ENCODE peak calls at places on chromosomes 1 and 21, in five cellular contexts. One of them, this sample, is unnamed.

GRCh38 chr1:84386716-84387479 is 11.4 kb upstream of the DNASE2B start:
- DNase-seq in germinal center: no peak
- DNase-seq in activated CD8-positive, alpha-beta T cell treated with anti-CD3 and anti-CD28 coated beads, Interleukin-2, amount 10 ng/mL, durations not matched to agents 7 days and 5 days: no peak
- DNase-seq in ACHN: no peak
- DNase-seq in GM23248: peak; percentile 15
- DNase-seq in this sample: no peak

GRCh38 chr21:28342229-28342810 is 650.4 kb downstream of the LTN1 start:
- DNase-seq in GM23248: no peak
- DNase-seq in germinal center: no peak
- DNase-seq in activated CD8-positive, alpha-beta T cell treated with anti-CD3 and anti-CD28 coated beads, Interleukin-2, amount 10 ng/mL, durations not matched to agents 7 days and 5 days: no peak
- DNase-seq in ACHN: no peak
- DNase-seq in this sample: no peak

GRCh38 chr1:247430430-247430829 is 14.5 kb downstream of the NLRP3 start:
- DNase-seq in activated CD8-positive, alpha-beta T cell treated with anti-CD3 and anti-CD28 coated beads, Interleukin-2, amount 10 ng/mL, durations not matched to agents 7 days and 5 days: no peak
- DNase-seq in germinal center: no peak
- DNase-seq in ACHN: no peak
- DNase-seq in GM23248: no peak
- DNase-seq in this sample: no peak

GRCh38 chr1:213120386-213120785 is 69.3 kb downstream of the RPS6KC1 start:
- DNase-seq in ACHN: no peak
- DNase-seq in activated CD8-positive, alpha-beta T cell treated with anti-CD3 and anti-CD28 coated beads, Interleukin-2, amount 10 ng/mL, durations not matched to agents 7 days and 5 days: no peak
- DNase-seq in germinal center: no peak
- DNase-seq in GM23248: peak; percentile 26
- DNase-seq in this sample: no peak

GRCh38 chr1:1440262-1440772 is 4.8 kb downstream of the VWA1 start:
- DNase-seq in GM23248: no peak
- DNase-seq in germinal center: peak; percentile 3
- DNase-seq in ACHN: no peak
- DNase-seq in activated CD8-positive, alpha-beta T cell treated with anti-CD3 and anti-CD28 coated beads, Interleukin-2, amount 10 ng/mL, durations not matched to agents 7 days and 5 days: no peak
- DNase-seq in this sample: no peak

GRCh38 chr1:15178571-15179484 is 25.3 kb downstream of the TMEM51 start:
- DNase-seq in activated CD8-positive, alpha-beta T cell treated with anti-CD3 and anti-CD28 coated beads, Interleukin-2, amount 10 ng/mL, durations not matched to agents 7 days and 5 days: no peak
- DNase-seq in GM23248: peak; percentile 95
- DNase-seq in germinal center: no peak
- DNase-seq in ACHN: peak; percentile 93
- DNase-seq in this sample: peak; percentile 92

GRCh38 chr1:47970882-47971281 is 26.3 kb downstream of the TRABD2B start:
- DNase-seq in germinal center: no peak
- DNase-seq in ACHN: no peak
- DNase-seq in GM23248: no peak
- DNase-seq in activated CD8-positive, alpha-beta T cell treated with anti-CD3 and anti-CD28 coated beads, Interleukin-2, amount 10 ng/mL, durations not matched to agents 7 days and 5 days: no peak
- DNase-seq in this sample: no peak

GRCh38 chr1:31674626-31675025 is 29.2 kb downstream of the COL16A1 start:
- DNase-seq in ACHN: no peak
- DNase-seq in germinal center: no peak
- DNase-seq in GM23248: peak; percentile 15
- DNase-seq in activated CD8-positive, alpha-beta T cell treated with anti-CD3 and anti-CD28 coated beads, Interleukin-2, amount 10 ng/mL, durations not matched to agents 7 days and 5 days: no peak
- DNase-seq in this sample: no peak

GRCh38 chr1:202106340-202107284 is 16.1 kb upstream of the GPR37L1 start:
- DNase-seq in activated CD8-positive, alpha-beta T cell treated with anti-CD3 and anti-CD28 coated beads, Interleukin-2, amount 10 ng/mL, durations not matched to agents 7 days and 5 days: no peak
- DNase-seq in ACHN: peak; percentile 40
- DNase-seq in GM23248: peak; percentile 25
- DNase-seq in germinal center: no peak
- DNase-seq in this sample: no peak

GRCh38 chr1:223700388-223700918 is 11.9 kb upstream of the CAPN2 start:
- DNase-seq in activated CD8-positive, alpha-beta T cell treated with anti-CD3 and anti-CD28 coated beads, Interleukin-2, amount 10 ng/mL, durations not matched to agents 7 days and 5 days: no peak
- DNase-seq in GM23248: peak; percentile 51
- DNase-seq in ACHN: peak; percentile 64
- DNase-seq in germinal center: no peak
- DNase-seq in this sample: no peak

GRCh38 chr1:206415913-206416312 is 54.4 kb upstream of the IKBKE start:
- DNase-seq in ACHN: no peak
- DNase-seq in GM23248: no peak
- DNase-seq in activated CD8-positive, alpha-beta T cell treated with anti-CD3 and anti-CD28 coated beads, Interleukin-2, amount 10 ng/mL, durations not matched to agents 7 days and 5 days: no peak
- DNase-seq in germinal center: no peak
- DNase-seq in this sample: no peak

GRCh38 chr1:224338150-224338838 is 8.3 kb upstream of the NVL start:
- DNase-seq in activated CD8-positive, alpha-beta T cell treated with anti-CD3 and anti-CD28 coated beads, Interleukin-2, amount 10 ng/mL, durations not matched to agents 7 days and 5 days: no peak
- DNase-seq in GM23248: no peak
- DNase-seq in germinal center: no peak
- DNase-seq in ACHN: no peak
- DNase-seq in this sample: peak; percentile 44

This sample was measured in Caki2.